ENCODE peak calls at places on chromosomes 4 and X, in seven cellular contexts. N is fibroblast of lung; T is mammary epithelial cell; Q is cardiac muscle cell; K is ovary; U is left ventricle myocardium inferior; J is effector memory CD4-positive, alpha-beta T cell. D is an unnamed sample.

GRCh38 chrX:37755073-37755472 is 24.8 kb upstream of the CYBB start:
- DNase-seq in K (no peak), N (no peak), T (no peak), U (no peak), J (no peak), Q (no peak), D (peak; percentile 29)

GRCh38 chr4:188680667-188681063 is 541.4 kb downstream of the TRIML1 start:
- DNase-seq in K (no peak), Q (no peak), J (no peak), U (no peak), N (no peak), T (no peak), D (no peak)

GRCh38 chr4:38050560-38051350 is 90.6 kb downstream of the PTTG2 start:
- DNase-seq in J (no peak), T (no peak), N (peak; percentile 45), K (no peak), U (no peak), Q (peak; percentile 71), D (no peak)

GRCh38 chr4:148790691-148791090 is 348.5 kb upstream of the NR3C2 start:
- DNase-seq in Q (peak; percentile 59), J (no peak), U (no peak), T (peak; percentile 94), K (no peak), N (peak; percentile 89), D (no peak)

GRCh38 chrX:41922694-41923171 is 621 bp downstream of the CASK start:
- DNase-seq in J (no peak), U (peak; percentile 23), K (peak; percentile 52), Q (peak; percentile 24), N (peak; percentile 12), T (peak; percentile 14), D (no peak)

GRCh38 chr4:151389316-151389715 is 19.7 kb upstream of the FHIP1A start:
- DNase-seq in Q (peak; percentile 9), J (no peak), K (no peak), U (no peak), T (no peak), N (peak; percentile 20), D (no peak)

GRCh38 chrX:70998402-70999027 is 67.6 kb upstream of the SLC7A3 start:
- DNase-seq in J (no peak), U (no peak), T (peak; percentile 84), Q (peak; percentile 73), N (peak; percentile 65), K (peak; percentile 35), D (peak; percentile 5)

GRCh38 chrX:38192007-38192625 is 28.6 kb downstream of the SRPX start:
- DNase-seq in T (no peak), K (no peak), U (no peak), J (no peak), N (peak; percentile 22), Q (no peak), D (peak; percentile 26)

GRCh38 chr4:145279122-145279960 is 99.0 kb upstream of the OTUD4 start:
- DNase-seq in J (no peak), N (peak; percentile 96), Q (peak; percentile 78), K (no peak), U (no peak), T (peak; percentile 65), D (no peak)

GRCh38 chr4:159342374-159342773 is 239.5 kb downstream of the RAPGEF2 start:
- DNase-seq in Q (no peak), N (no peak), U (no peak), T (no peak), K (no peak), J (no peak), D (no peak)

GRCh38 chr4:40575846-40576245 is 53.8 kb downstream of the RBM47 start:
- DNase-seq in T (no peak), U (no peak), K (no peak), Q (no peak), J (no peak), N (no peak), D (no peak)

DNA sequence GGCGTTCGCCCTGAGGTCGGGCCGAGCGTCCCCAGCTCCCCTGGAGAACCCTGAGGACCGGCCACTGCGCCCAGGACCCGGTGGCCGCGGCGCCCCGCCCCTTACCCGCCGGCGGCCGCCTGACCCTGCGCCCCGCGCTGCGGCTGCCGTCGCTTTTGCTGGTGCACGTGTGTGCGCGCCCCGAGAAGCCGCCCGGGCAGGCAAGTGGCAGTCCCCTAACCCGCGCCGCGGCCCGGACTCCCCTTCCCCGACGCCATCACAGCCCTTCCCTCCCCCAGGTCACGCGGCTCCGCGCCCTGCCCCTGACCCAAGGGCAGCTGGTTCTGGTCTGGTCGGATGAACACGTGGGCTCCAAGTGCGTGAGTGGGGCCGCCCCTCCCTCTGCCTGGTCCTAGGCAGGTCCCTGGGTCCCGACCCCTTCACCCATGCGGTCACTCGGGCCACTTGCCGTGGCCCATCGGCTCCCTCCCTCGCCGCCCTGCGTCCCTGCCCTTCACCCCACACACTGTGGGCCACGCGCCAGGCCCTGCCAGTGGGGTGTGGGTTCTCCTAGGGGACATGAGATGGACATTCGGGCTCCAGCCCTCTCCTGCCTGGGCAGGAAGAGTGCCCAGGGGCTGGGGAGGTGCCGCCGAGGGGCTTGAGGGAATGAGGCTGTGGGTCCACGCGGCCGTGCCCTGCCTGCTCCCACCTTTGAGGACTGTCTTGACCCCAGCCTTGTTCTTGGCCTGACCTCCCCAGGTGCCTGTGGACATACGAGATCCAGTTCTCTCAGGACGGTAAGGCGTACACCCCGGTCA is 8.0 kb upstream of the FGFRL1 start:
- DNase-seq in N (no peak), T (no peak), K (no peak), U (no peak), Q (no peak), J (no peak), D (no peak)
- H3K27me3 ChIP-seq in N (peaks cover 39% of the 10 kb centered on the region), T (peaks cover 31% of the 10 kb centered on the region), K (peaks cover 16% of the 10 kb centered on the region), U (peaks cover 97% of the 10 kb centered on the region), Q (peaks cover 98% of the 10 kb centered on the region), J (peaks cover 41% of the 10 kb centered on the region), D (peaks cover 13% of the 10 kb centered on the region)

GRCh38 chrX:135382260-135382659 is 39.5 kb upstream of the SMIM10L2A start:
- DNase-seq in T (no peak), U (no peak), N (no peak), Q (peak; percentile 7), J (no peak), K (no peak), D (no peak)
- H3K27me3 ChIP-seq in T (no peaks in the 10 kb centered on the region), U (no peaks in the 10 kb centered on the region), N (no peaks in the 10 kb centered on the region), Q (no peaks in the 10 kb centered on the region), J (no peaks in the 10 kb centered on the region), K (no peaks in the 10 kb centered on the region), D (no peaks in the 10 kb centered on the region)

GRCh38 chr4:76058888-76059426 is 15.6 kb upstream of the ART3 start:
- DNase-seq in N (no peak), J (no peak), U (no peak), Q (peak; percentile 24), T (no peak), K (no peak), D (peak; percentile 74)
- H3K27me3 ChIP-seq in N (peaks cover 7% of the 10 kb centered on the region), J (no peaks in the 10 kb centered on the region), U (peaks cover 9% of the 10 kb centered on the region), Q (no peaks in the 10 kb centered on the region), T (no peaks in the 10 kb centered on the region), K (no peaks in the 10 kb centered on the region), D (no peaks in the 10 kb centered on the region)

GRCh38 chrX:66200855-66201795 is 37.1 kb downstream of the HEPH start:
- DNase-seq in U (no peak), N (no peak), T (no peak), Q (peak; percentile 33), J (no peak), K (no peak), D (peak; percentile 10)
- H3K27me3 ChIP-seq in U (no peaks in the 10 kb centered on the region), N (no peaks in the 10 kb centered on the region), T (no peaks in the 10 kb centered on the region), Q (no peaks in the 10 kb centered on the region), J (no peaks in the 10 kb centered on the region), K (no peaks in the 10 kb centered on the region), D (no peaks in the 10 kb centered on the region)

GRCh38 chr4:37002625-37003024 is 241.9 kb upstream of the NWD2 start:
- DNase-seq in J (no peak), K (no peak), T (no peak), U (no peak), Q (no peak), N (no peak), D (no peak)
- H3K27me3 ChIP-seq in J (no peaks in the 10 kb centered on the region), K (no peaks in the 10 kb centered on the region), T (no peaks in the 10 kb centered on the region), U (no peaks in the 10 kb centered on the region), Q (no peaks in the 10 kb centered on the region), N (no peaks in the 10 kb centered on the region), D (no peaks in the 10 kb centered on the region)

GRCh38 chrX:153612413-153612812 is 13.5 kb upstream of the CCNQ start:
- DNase-seq in T (no peak), J (no peak), K (no peak), U (no peak), N (no peak), Q (no peak), D (no peak)

GRCh38 chrX:153609917-153610833 is 11.2 kb upstream of the CCNQ start:
- DNase-seq in Q (peak; percentile 75), T (peak; percentile 21), N (peak; percentile 59), U (peak; percentile 69), K (peak; percentile 84), J (peak; percentile 53), D (peak; percentile 36)

GRCh38 chrX:153610834-153611209 is 11.9 kb upstream of the CCNQ start:
- DNase-seq in J (no peak), N (no peak), U (no peak), T (no peak), Q (no peak), K (no peak), D (no peak)

GRCh38 chrX:153611298-153612095 is 12.6 kb upstream of the CCNQ start:
- DNase-seq in U (no peak), T (no peak), J (no peak), Q (no peak), K (no peak), N (no peak), D (no peak)

GRCh38 chrX:153614818-153615217 is 15.9 kb upstream of the CCNQ start:
- DNase-seq in J (no peak), Q (no peak), T (no peak), K (no peak), U (no peak), N (no peak), D (no peak)
- H3K27me3 ChIP-seq in J (no peaks in the 10 kb centered on the region), Q (peaks cover 72% of the 10 kb centered on the region), T (no peaks in the 10 kb centered on the region), K (no peaks in the 10 kb centered on the region), U (peaks cover 9% of the 10 kb centered on the region), N (peaks cover 3% of the 10 kb centered on the region), D (no peaks in the 10 kb centered on the region)

GRCh38 chrX:131199086-131199485 is 90.0 kb downstream of the IGSF1 start:
- DNase-seq in N (no peak), U (no peak), Q (no peak), K (no peak), T (no peak), J (no peak), D (no peak)

GRCh38 chrX:131201986-131202385 is 87.1 kb downstream of the IGSF1 start:
- DNase-seq in Q (no peak), T (no peak), K (no peak), N (no peak), U (no peak), J (no peak), D (no peak)

GRCh38 chrX:131202766-131203165 is 86.3 kb downstream of the IGSF1 start:
- DNase-seq in K (no peak), Q (no peak), U (no peak), N (no peak), T (no peak), J (no peak), D (no peak)
- H3K27me3 ChIP-seq in K (no peaks in the 10 kb centered on the region), Q (no peaks in the 10 kb centered on the region), U (no peaks in the 10 kb centered on the region), N (no peaks in the 10 kb centered on the region), T (no peaks in the 10 kb centered on the region), J (no peaks in the 10 kb centered on the region), D (no peaks in the 10 kb centered on the region)

GRCh38 chr4:3805731-3806130 is 39.5 kb downstream of the ADRA2C start:
- DNase-seq in U (no peak), T (no peak), N (no peak), Q (no peak), J (no peak), K (no peak), D (no peak)
- H3K27me3 ChIP-seq in U (peaks cover 98% of the 10 kb centered on the region), T (no peaks in the 10 kb centered on the region), N (no peaks in the 10 kb centered on the region), Q (peaks cover 12% of the 10 kb centered on the region), J (no peaks in the 10 kb centered on the region), K (no peaks in the 10 kb centered on the region), D (no peaks in the 10 kb centered on the region)

D was measured in small intestine.